ENCODE peak calls at places on chromosome 16, in eight cellular contexts. One of them, this sample, is unnamed. For H3K4me1, the result is how much of the 10 kb centered on the place peaks cover.

GRCh38 chr16:20918486-20919239 is 18.1 kb downstream of the LYRM1 start:
- DNase-seq in heart right ventricle: peak
- DNase-seq in fibroblast of lung: peak
- DNase-seq in tibial nerve: peak
- DNase-seq in stomach: no peak
- DNase-seq in CD4-positive, CD25-positive, alpha-beta regulatory T cell: no peak
- DNase-seq in PC-9: no peak
- DNase-seq in adipocyte: peak
- DNase-seq in this sample: peak

GRCh38 chr16:14249291-14250032 is 178.3 kb downstream of the MRTFB start:
- DNase-seq in heart right ventricle: peak
- DNase-seq in fibroblast of lung: peak
- DNase-seq in tibial nerve: peak
- DNase-seq in stomach: peak
- DNase-seq in CD4-positive, CD25-positive, alpha-beta regulatory T cell: peak
- DNase-seq in PC-9: peak
- DNase-seq in adipocyte: peak
- DNase-seq in this sample: no peak

GRCh38 chr16:86431540-86431939 is 78.8 kb upstream of the FOXF1 start:
- DNase-seq in heart right ventricle: no peak
- DNase-seq in fibroblast of lung: no peak
- DNase-seq in tibial nerve: no peak
- DNase-seq in stomach: no peak
- DNase-seq in CD4-positive, CD25-positive, alpha-beta regulatory T cell: no peak
- DNase-seq in PC-9: no peak
- DNase-seq in adipocyte: no peak
- DNase-seq in this sample: no peak

GRCh38 chr16:86377251-86378022 is 132.9 kb upstream of the FOXF1 start:
- DNase-seq in heart right ventricle: no peak
- DNase-seq in fibroblast of lung: no peak
- DNase-seq in tibial nerve: no peak
- DNase-seq in stomach: no peak
- DNase-seq in CD4-positive, CD25-positive, alpha-beta regulatory T cell: no peak
- DNase-seq in PC-9: no peak
- DNase-seq in adipocyte: no peak
- DNase-seq in this sample: no peak

GRCh38 chr16:67677712-67678111 is 11.1 kb downstream of the C16orf86 start:
- DNase-seq in heart right ventricle: no peak
- DNase-seq in fibroblast of lung: no peak
- DNase-seq in tibial nerve: no peak
- DNase-seq in stomach: no peak
- DNase-seq in CD4-positive, CD25-positive, alpha-beta regulatory T cell: no peak
- DNase-seq in PC-9: peak
- DNase-seq in adipocyte: no peak
- DNase-seq in this sample: no peak

GRCh38 chr16:86679490-86679889 is 101.1 kb downstream of the FOXL1 start:
- DNase-seq in heart right ventricle: no peak
- DNase-seq in fibroblast of lung: no peak
- DNase-seq in tibial nerve: no peak
- DNase-seq in stomach: no peak
- DNase-seq in CD4-positive, CD25-positive, alpha-beta regulatory T cell: no peak
- DNase-seq in PC-9: no peak
- DNase-seq in adipocyte: no peak
- DNase-seq in this sample: no peak

GRCh38 chr16:15810411-15810810 is 46.4 kb downstream of the MYH11 start:
- DNase-seq in heart right ventricle: no peak
- DNase-seq in fibroblast of lung: peak
- DNase-seq in tibial nerve: no peak
- DNase-seq in stomach: no peak
- DNase-seq in CD4-positive, CD25-positive, alpha-beta regulatory T cell: no peak
- DNase-seq in PC-9: no peak
- DNase-seq in adipocyte: no peak
- DNase-seq in this sample: no peak

GRCh38 chr16:27238016-27238587 is 30.5 kb downstream of the NSMCE1 start:
- DNase-seq in heart right ventricle: peak
- DNase-seq in fibroblast of lung: no peak
- DNase-seq in tibial nerve: no peak
- DNase-seq in stomach: peak
- DNase-seq in CD4-positive, CD25-positive, alpha-beta regulatory T cell: no peak
- DNase-seq in PC-9: no peak
- DNase-seq in adipocyte: no peak
- DNase-seq in this sample: peak

GRCh38 chr16:154223-155030 is 2.0 kb downstream of the HBZ start:
- DNase-seq in heart right ventricle: no peak
- DNase-seq in fibroblast of lung: peak
- DNase-seq in tibial nerve: no peak
- DNase-seq in stomach: peak
- DNase-seq in CD4-positive, CD25-positive, alpha-beta regulatory T cell: no peak
- DNase-seq in PC-9: peak
- DNase-seq in adipocyte: peak
- DNase-seq in this sample: no peak

GRCh38 chr16:29148867-29149272 is 164.0 kb downstream of the LAT start:
- DNase-seq in heart right ventricle: no peak
- DNase-seq in fibroblast of lung: no peak
- DNase-seq in tibial nerve: no peak
- DNase-seq in stomach: peak
- DNase-seq in CD4-positive, CD25-positive, alpha-beta regulatory T cell: peak
- DNase-seq in PC-9: no peak
- DNase-seq in adipocyte: no peak
- DNase-seq in this sample: peak

GRCh38 chr16:78230832-78231231 is 131.4 kb downstream of the WWOX start:
- DNase-seq in heart right ventricle: no peak
- DNase-seq in fibroblast of lung: peak
- DNase-seq in tibial nerve: no peak
- DNase-seq in stomach: no peak
- DNase-seq in CD4-positive, CD25-positive, alpha-beta regulatory T cell: no peak
- DNase-seq in PC-9: no peak
- DNase-seq in adipocyte: no peak
- DNase-seq in this sample: no peak

GRCh38 chr16:81239722-81240121 is 1.2 kb downstream of the BCO1 start:
- DNase-seq in heart right ventricle: no peak
- DNase-seq in fibroblast of lung: no peak
- DNase-seq in tibial nerve: no peak
- DNase-seq in stomach: no peak
- DNase-seq in CD4-positive, CD25-positive, alpha-beta regulatory T cell: no peak
- DNase-seq in PC-9: no peak
- DNase-seq in adipocyte: no peak
- DNase-seq in this sample: no peak

GRCh38 chr16:30030011-30030685 is 923 bp downstream of the TLCD3B start:
- DNase-seq in heart right ventricle: no peak
- DNase-seq in fibroblast of lung: no peak
- DNase-seq in tibial nerve: no peak
- DNase-seq in stomach: no peak
- DNase-seq in CD4-positive, CD25-positive, alpha-beta regulatory T cell: no peak
- DNase-seq in PC-9: no peak
- DNase-seq in adipocyte: no peak
- DNase-seq in this sample: no peak

GRCh38 chr16:17377360-17378324 is 93.1 kb downstream of the XYLT1 start:
- DNase-seq in heart right ventricle: no peak
- DNase-seq in fibroblast of lung: peak
- DNase-seq in tibial nerve: no peak
- DNase-seq in stomach: no peak
- DNase-seq in CD4-positive, CD25-positive, alpha-beta regulatory T cell: no peak
- DNase-seq in PC-9: no peak
- DNase-seq in adipocyte: no peak
- DNase-seq in this sample: no peak

GRCh38 chr16:50697881-50698767 is 4.7 kb downstream of the NOD2 start:
- DNase-seq in heart right ventricle: peak
- DNase-seq in fibroblast of lung: peak
- DNase-seq in tibial nerve: no peak
- DNase-seq in stomach: peak
- DNase-seq in CD4-positive, CD25-positive, alpha-beta regulatory T cell: peak
- DNase-seq in PC-9: no peak
- DNase-seq in adipocyte: peak
- DNase-seq in this sample: no peak

GRCh38 chr16:17068524-17068923 is 402.2 kb downstream of the XYLT1 start:
- DNase-seq in heart right ventricle: no peak
- DNase-seq in fibroblast of lung: no peak
- DNase-seq in tibial nerve: no peak
- DNase-seq in stomach: no peak
- DNase-seq in CD4-positive, CD25-positive, alpha-beta regulatory T cell: no peak
- DNase-seq in PC-9: no peak
- DNase-seq in adipocyte: no peak
- DNase-seq in this sample: no peak

GRCh38 chr16:85293899-85294642 is 181.8 kb upstream of the CIBAR2 start:
- DNase-seq in heart right ventricle: no peak
- DNase-seq in fibroblast of lung: no peak
- DNase-seq in tibial nerve: no peak
- DNase-seq in stomach: peak
- DNase-seq in CD4-positive, CD25-positive, alpha-beta regulatory T cell: no peak
- DNase-seq in PC-9: no peak
- DNase-seq in adipocyte: no peak
- DNase-seq in this sample: no peak

GRCh38 chr16:9159839-9160550 is 68.6 kb downstream of the HAPSTR1 start:
- DNase-seq in heart right ventricle: peak
- DNase-seq in fibroblast of lung: peak
- DNase-seq in tibial nerve: no peak
- DNase-seq in stomach: peak
- DNase-seq in CD4-positive, CD25-positive, alpha-beta regulatory T cell: peak
- DNase-seq in PC-9: peak
- DNase-seq in adipocyte: peak
- DNase-seq in this sample: no peak

GRCh38 chr16:79638386-79639106 is 38.0 kb upstream of the MAF start:
- DNase-seq in heart right ventricle: no peak
- DNase-seq in fibroblast of lung: no peak
- DNase-seq in tibial nerve: no peak
- DNase-seq in stomach: no peak
- DNase-seq in CD4-positive, CD25-positive, alpha-beta regulatory T cell: no peak
- DNase-seq in PC-9: no peak
- DNase-seq in adipocyte: no peak
- DNase-seq in this sample: no peak

GRCh38 chr16:65833171-65833871 is 533.2 kb upstream of the CDH5 start:
- DNase-seq in heart right ventricle: no peak
- DNase-seq in fibroblast of lung: peak
- DNase-seq in tibial nerve: no peak
- DNase-seq in stomach: no peak
- DNase-seq in CD4-positive, CD25-positive, alpha-beta regulatory T cell: no peak
- DNase-seq in PC-9: no peak
- DNase-seq in adipocyte: peak
- DNase-seq in this sample: no peak

GRCh38 chr16:62041401-62041800 is 5.2 kb upstream of the CDH8 start:
- DNase-seq in heart right ventricle: no peak
- DNase-seq in fibroblast of lung: peak
- DNase-seq in tibial nerve: no peak
- DNase-seq in stomach: no peak
- DNase-seq in CD4-positive, CD25-positive, alpha-beta regulatory T cell: no peak
- DNase-seq in PC-9: no peak
- DNase-seq in adipocyte: peak
- DNase-seq in this sample: no peak

GRCh38 chr16:47571049-47571448 is 109.9 kb downstream of the PHKB start:
- DNase-seq in heart right ventricle: no peak
- DNase-seq in fibroblast of lung: no peak
- DNase-seq in tibial nerve: no peak
- DNase-seq in stomach: no peak
- DNase-seq in CD4-positive, CD25-positive, alpha-beta regulatory T cell: no peak
- DNase-seq in PC-9: no peak
- DNase-seq in adipocyte: no peak
- DNase-seq in this sample: no peak
- H3K4me1 ChIP-seq in heart right ventricle: under half
- H3K4me1 ChIP-seq in fibroblast of lung: under half
- H3K4me1 ChIP-seq in tibial nerve: under half
- H3K4me1 ChIP-seq in stomach: under half
- H3K4me1 ChIP-seq in CD4-positive, CD25-positive, alpha-beta regulatory T cell: half or more
- H3K4me1 ChIP-seq in PC-9: under half
- H3K4me1 ChIP-seq in adipocyte: under half
- H3K4me1 ChIP-seq in this sample: under half

GRCh38 chr16:4117250-4117578 is 972 bp upstream of the ADCY9 start:
- DNase-seq in heart right ventricle: no peak
- DNase-seq in fibroblast of lung: no peak
- DNase-seq in tibial nerve: no peak
- DNase-seq in stomach: no peak
- DNase-seq in CD4-positive, CD25-positive, alpha-beta regulatory T cell: no peak
- DNase-seq in PC-9: no peak
- DNase-seq in adipocyte: no peak
- DNase-seq in this sample: no peak

GRCh38 chr16:4116328-4117249 is at the start of gene ADCY9:
- DNase-seq in heart right ventricle: peak
- DNase-seq in fibroblast of lung: peak
- DNase-seq in tibial nerve: peak
- DNase-seq in stomach: peak
- DNase-seq in CD4-positive, CD25-positive, alpha-beta regulatory T cell: peak
- DNase-seq in PC-9: peak
- DNase-seq in adipocyte: peak
- DNase-seq in this sample: no peak

GRCh38 chr16:4115209-4115940 is 867 bp downstream of the ADCY9 start:
- DNase-seq in heart right ventricle: peak
- DNase-seq in fibroblast of lung: peak
- DNase-seq in tibial nerve: no peak
- DNase-seq in stomach: peak
- DNase-seq in CD4-positive, CD25-positive, alpha-beta regulatory T cell: peak
- DNase-seq in PC-9: peak
- DNase-seq in adipocyte: peak
- DNase-seq in this sample: peak

GRCh38 chr16:4114257-4115208 is 1.7 kb downstream of the ADCY9 start:
- DNase-seq in heart right ventricle: peak
- DNase-seq in fibroblast of lung: no peak
- DNase-seq in tibial nerve: no peak
- DNase-seq in stomach: no peak
- DNase-seq in CD4-positive, CD25-positive, alpha-beta regulatory T cell: no peak
- DNase-seq in PC-9: no peak
- DNase-seq in adipocyte: no peak
- DNase-seq in this sample: no peak

DNA sequence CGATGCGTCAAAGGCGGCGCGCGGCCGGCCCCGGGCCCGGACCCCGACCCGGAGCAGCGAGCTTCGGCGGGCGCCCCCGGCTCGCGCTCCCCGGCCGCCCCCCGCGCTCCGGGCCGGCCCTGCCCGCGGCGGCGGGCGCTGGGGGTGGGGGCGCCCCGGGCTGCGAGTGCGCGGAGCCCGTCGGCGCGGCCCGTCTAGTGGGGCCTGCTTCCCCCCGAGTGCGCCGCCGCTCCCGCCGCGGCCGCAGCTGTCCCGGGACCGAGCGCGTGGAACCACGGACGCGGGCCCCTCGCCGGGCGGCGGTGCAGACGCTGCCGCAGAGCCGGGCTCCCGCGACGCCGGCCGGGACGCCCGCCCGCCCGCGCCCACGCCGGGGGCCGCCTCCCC is 308 bp downstream of the ADCY9 start:
- DNase-seq in heart right ventricle: no peak
- DNase-seq in fibroblast of lung: no peak
- DNase-seq in tibial nerve: no peak
- DNase-seq in stomach: no peak
- DNase-seq in CD4-positive, CD25-positive, alpha-beta regulatory T cell: no peak
- DNase-seq in PC-9: no peak
- DNase-seq in adipocyte: no peak
- DNase-seq in this sample: no peak
- H3K4me3 ChIP-seq in heart right ventricle: peak
- H3K4me3 ChIP-seq in fibroblast of lung: peak
- H3K4me3 ChIP-seq in tibial nerve: peak
- H3K4me3 ChIP-seq in stomach: peak
- H3K4me3 ChIP-seq in CD4-positive, CD25-positive, alpha-beta regulatory T cell: no peak
- H3K4me3 ChIP-seq in PC-9: no peak
- H3K4me3 ChIP-seq in adipocyte: peak
- H3K4me3 ChIP-seq in this sample: peak

GRCh38 chr16:89314858-89315257 is 97.4 kb downstream of the ZNF778 start:
- DNase-seq in heart right ventricle: no peak
- DNase-seq in fibroblast of lung: no peak
- DNase-seq in tibial nerve: no peak
- DNase-seq in stomach: no peak
- DNase-seq in CD4-positive, CD25-positive, alpha-beta regulatory T cell: no peak
- DNase-seq in PC-9: no peak
- DNase-seq in adipocyte: no peak
- DNase-seq in this sample: no peak
- H3K4me1 ChIP-seq in heart right ventricle: half or more
- H3K4me1 ChIP-seq in fibroblast of lung: under half
- H3K4me1 ChIP-seq in tibial nerve: under half
- H3K4me1 ChIP-seq in stomach: half or more
- H3K4me1 ChIP-seq in CD4-positive, CD25-positive, alpha-beta regulatory T cell: half or more
- H3K4me1 ChIP-seq in PC-9: half or more
- H3K4me1 ChIP-seq in adipocyte: under half
- H3K4me1 ChIP-seq in this sample: half or more

GRCh38 chr16:22694887-22695382 is 119.0 kb upstream of the HS3ST2 start:
- DNase-seq in heart right ventricle: peak
- DNase-seq in fibroblast of lung: peak
- DNase-seq in tibial nerve: no peak
- DNase-seq in stomach: no peak
- DNase-seq in CD4-positive, CD25-positive, alpha-beta regulatory T cell: no peak
- DNase-seq in PC-9: no peak
- DNase-seq in adipocyte: peak
- DNase-seq in this sample: no peak
- H3K4me3 ChIP-seq in heart right ventricle: no peak
- H3K4me3 ChIP-seq in fibroblast of lung: peak
- H3K4me3 ChIP-seq in tibial nerve: no peak
- H3K4me3 ChIP-seq in stomach: no peak
- H3K4me3 ChIP-seq in CD4-positive, CD25-positive, alpha-beta regulatory T cell: no peak
- H3K4me3 ChIP-seq in PC-9: no peak
- H3K4me3 ChIP-seq in adipocyte: peak
- H3K4me3 ChIP-seq in this sample: no peak